ENCODE peak calls at places on chromosomes 13 and 19, in eight cellular contexts. X, N, I, E, P, H, T and D are unnamed samples.

GRCh38 chr13:97258801-97259200 is 36.7 kb downstream of the MBNL2 start:
- DNase-seq in E (no peak), H (no peak), I (no peak), X (no peak), P (peak), N (no peak), T (no peak), D (no peak)

GRCh38 chr19:31513841-31514240 is 164.6 kb upstream of the TSHZ3 start:
- DNase-seq in H (no peak), I (no peak), T (no peak), P (no peak), X (no peak), N (no peak), E (no peak), D (no peak)

GRCh38 chr13:48542581-48543341 is 9.9 kb upstream of the RCBTB2 start:
- DNase-seq in I (no peak), X (no peak), T (peak), H (no peak), E (no peak), N (no peak), P (no peak), D (no peak)

GRCh38 chr19:38194061-38194701 is 29.8 kb downstream of the DPF1 start:
- DNase-seq in T (no peak), X (no peak), E (no peak), P (peak), N (no peak), I (no peak), H (no peak), D (no peak)

GRCh38 chr13:20980420-20980819 is 77.9 kb upstream of the XPO4 start:
- DNase-seq in I (no peak), P (no peak), E (no peak), N (no peak), T (no peak), H (no peak), X (no peak), D (no peak)

GRCh38 chr13:78655906-78656305 is 3.0 kb downstream of the OBI1 start:
- DNase-seq in H (no peak), P (no peak), N (no peak), E (no peak), X (no peak), I (no peak), T (no peak), D (no peak)

GRCh38 chr13:24050292-24050711 is 110.2 kb upstream of the SPATA13 start:
- DNase-seq in T (peak), I (no peak), P (peak), E (no peak), X (no peak), H (no peak), N (no peak), D (no peak)

GRCh38 chr13:64912141-64912540 is 2318.0 kb downstream of the PCDH9 start:
- DNase-seq in T (no peak), H (no peak), I (no peak), E (peak), P (peak), N (no peak), X (no peak), D (no peak)

GRCh38 chr19:44803442-44804428 is 5.2 kb upstream of the BCAM start:
- DNase-seq in I (no peak), N (no peak), X (no peak), E (no peak), P (no peak), H (peak), T (no peak), D (no peak)

GRCh38 chr13:49602005-49602404 is 16.6 kb upstream of the RCBTB1 start:
- DNase-seq in T (no peak), E (no peak), H (no peak), I (no peak), N (no peak), P (no peak), X (no peak), D (no peak)

GRCh38 chr19:13502231-13502630 is 4.0 kb downstream of the CACNA1A start:
- DNase-seq in H (no peak), N (no peak), T (no peak), E (no peak), X (no peak), P (no peak), I (no peak), D (no peak)

GRCh38 chr19:42122691-42123607 is 9.3 kb downstream of the POU2F2 start:
- DNase-seq in X (peak), N (no peak), H (no peak), I (no peak), T (no peak), E (no peak), P (no peak), D (no peak)

GRCh38 chr19:50000038-50000890 is 24.9 kb downstream of the VRK3 start:
- DNase-seq in P (no peak), T (no peak), I (no peak), X (peak), N (no peak), E (no peak), H (no peak), D (no peak)

GRCh38 chr19:14375055-14375581 is 6.1 kb upstream of the ADGRE5 start:
- DNase-seq in P (no peak), X (peak), T (peak), I (peak), E (no peak), N (no peak), H (no peak), D (peak)

GRCh38 chr19:19636573-19636972 is 6.9 kb downstream of the GMIP start:
- DNase-seq in X (no peak), N (no peak), H (no peak), I (no peak), T (no peak), E (no peak), P (no peak), D (no peak)

GRCh38 chr13:67341406-67341805 is 111.3 kb upstream of the PCDH9 start:
- DNase-seq in P (no peak), T (no peak), H (no peak), I (no peak), N (no peak), X (no peak), E (no peak), D (no peak)

GRCh38 chr13:106882222-106882621 is 314.3 kb upstream of the ARGLU1 start:
- DNase-seq in T (no peak), E (no peak), N (no peak), P (no peak), I (no peak), X (no peak), H (no peak), D (no peak)

GRCh38 chr19:48348039-48348438 is 15.7 kb downstream of the TMEM143 start:
- DNase-seq in P (peak), I (no peak), T (no peak), X (no peak), N (no peak), H (no peak), E (no peak), D (no peak)

GRCh38 chr13:79880820-79881219 is 399.9 kb downstream of the NDFIP2 start:
- DNase-seq in N (no peak), H (no peak), T (no peak), P (peak), E (no peak), I (no peak), X (no peak), D (no peak)

GRCh38 chr13:109243311-109243951 is 543.0 kb downstream of the IRS2 start:
- DNase-seq in T (no peak), I (no peak), E (peak), N (no peak), H (no peak), X (no peak), P (peak), D (no peak)